ENCODE peak calls at places on chromosomes 13 and 19, in six cellular contexts. A, P, C, U, D and H are unnamed samples.

GRCh38 chr13:50901701-50902100 is 7.9 kb upstream of the RNASEH2B start:
- DNase-seq in A (no peak), P (no peak), C (no peak), U (no peak), D (no peak), H (no peak)

GRCh38 chr19:4636151-4636717 is 3.1 kb upstream of the TNFAIP8L1 start:
- DNase-seq in A (no peak), P (peak; percentile 96), C (no peak), U (no peak), D (peak; percentile 85), H (no peak)

GRCh38 chr19:10209305-10209704 is 14.6 kb upstream of the DNMT1 start:
- DNase-seq in A (no peak), P (no peak), C (no peak), U (no peak), D (no peak), H (no peak)

GRCh38 chr19:56919308-56919995 is 78.9 kb upstream of the PEG3 start:
- DNase-seq in A (no peak), P (no peak), C (no peak), U (no peak), D (no peak), H (no peak)

GRCh38 chr13:29808264-29808663 is 42.2 kb downstream of the UBL3 start:
- DNase-seq in A (no peak), P (no peak), C (no peak), U (no peak), D (no peak), H (no peak)

GRCh38 chr13:110006304-110006703 is 219.9 kb upstream of the IRS2 start:
- DNase-seq in A (no peak), P (no peak), C (no peak), U (peak; percentile 62), D (no peak), H (no peak)

GRCh38 chr13:42354246-42355117 is 82.5 kb downstream of the AKAP11 start:
- DNase-seq in A (peak; percentile 53), P (no peak), C (no peak), U (no peak), D (no peak), H (no peak)

GRCh38 chr19:54178581-54179261 is 5.8 kb upstream of the TMC4 start:
- DNase-seq in A (no peak), P (peak; percentile 87), C (no peak), U (no peak), D (peak; percentile 41), H (no peak)

GRCh38 chr13:110644892-110645521 is 29.7 kb downstream of the NAXD start:
- DNase-seq in A (no peak), P (peak; percentile 82), C (no peak), U (no peak), D (no peak), H (peak; percentile 16)

GRCh38 chr13:80037505-80037888 is 303.4 kb downstream of the SPRY2 start:
- DNase-seq in A (no peak), P (no peak), C (no peak), U (no peak), D (no peak), H (no peak)

GRCh38 chr19:18495204-18495911 is 26.5 kb downstream of the ELL start:
- DNase-seq in A (no peak), P (no peak), C (no peak), U (no peak), D (no peak), H (no peak)

GRCh38 chr19:51079486-51080110 is 3.1 kb downstream of the KLK14 start:
- DNase-seq in A (no peak), P (no peak), C (no peak), U (no peak), D (no peak), H (no peak)

GRCh38 chr13:100490692-100491091 is 97.9 kb downstream of the GGACT start:
- DNase-seq in A (no peak), P (peak; percentile 58), C (no peak), U (peak; percentile 16), D (no peak), H (peak; percentile 74)

GRCh38 chr13:114248011-114248410 is 13.3 kb downstream of the CDC16 start:
- DNase-seq in A (no peak), P (no peak), C (no peak), U (no peak), D (no peak), H (no peak)

GRCh38 chr19:44792286-44792685 is 14.6 kb downstream of the CBLC start:
- DNase-seq in A (no peak), P (no peak), C (no peak), U (no peak), D (no peak), H (no peak)
- TF ChIP-seq ZNF274 in A (no peak), P (no peak), C (no peak), U (no peak), D (no peak), H (no peak)

DNA sequence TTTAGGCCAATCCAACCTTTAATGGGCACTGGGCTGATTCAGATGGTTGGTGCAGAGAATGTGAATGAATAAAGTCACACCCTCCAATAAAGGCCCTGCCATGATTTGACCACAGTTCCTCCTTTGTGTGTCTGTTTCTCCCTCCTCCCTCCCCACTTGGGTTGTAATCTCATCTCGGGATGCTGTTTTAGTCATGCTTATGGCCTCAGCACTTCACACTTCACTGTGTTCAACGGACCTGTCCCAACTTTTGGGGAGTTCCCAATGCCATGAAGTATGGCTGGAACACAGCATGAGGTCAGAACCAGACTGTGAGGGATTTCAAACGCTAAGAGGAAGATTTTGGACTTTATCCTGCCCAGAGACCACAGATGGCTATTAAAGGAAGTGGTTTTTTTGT is 5.6 kb upstream of the RAB8A start:
- DNase-seq in A (no peak), P (no peak), C (no peak), U (no peak), D (no peak), H (no peak)
- TF ChIP-seq ZNF274 in A (no peak), P (no peak), C (no peak), U (no peak), D (no peak), H (no peak)

DNA sequence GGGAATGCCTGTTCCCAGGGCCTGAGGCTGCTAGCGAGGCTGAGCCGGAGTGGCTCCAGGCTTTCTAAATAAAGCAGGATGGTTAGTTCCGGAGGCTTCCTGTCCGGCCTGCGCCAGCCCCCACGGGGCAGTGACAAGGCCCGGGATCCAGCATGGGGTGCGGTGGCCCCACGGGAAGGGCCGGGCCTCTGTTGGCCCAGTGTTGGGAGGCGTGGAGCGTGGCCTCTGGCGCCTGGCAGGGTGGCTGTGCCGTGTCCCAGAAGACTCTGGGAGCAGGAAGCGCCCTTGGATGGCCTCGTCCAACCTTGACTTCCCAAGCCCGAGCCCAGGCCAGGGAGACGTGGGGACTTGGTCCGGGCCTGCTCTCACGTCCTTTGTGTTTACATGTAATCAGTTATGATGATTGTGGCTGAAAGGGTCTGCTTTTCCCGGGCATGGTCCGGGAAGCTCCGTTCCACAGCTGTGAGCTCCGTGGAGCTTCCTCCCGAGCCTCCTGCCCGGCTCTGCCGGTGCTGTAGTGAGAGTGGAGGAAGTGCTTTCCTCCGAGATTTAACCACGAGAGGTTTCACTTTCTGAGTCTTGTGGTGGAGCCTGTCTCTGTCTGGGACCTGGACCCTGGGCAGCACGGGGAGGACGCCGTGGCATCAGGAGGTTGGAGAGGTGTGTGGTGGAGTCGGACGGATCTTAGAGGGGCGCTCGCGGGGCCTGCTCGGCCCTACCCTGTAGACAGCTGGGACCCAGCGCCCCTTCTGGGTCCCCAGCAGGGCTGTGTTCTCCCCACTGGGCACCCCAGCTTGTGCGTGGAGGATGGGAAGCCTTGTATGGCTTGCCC is 4.6 kb downstream of the GNA11 start:
- DNase-seq in A (no peak), P (peak; percentile 44), C (no peak), U (no peak), D (no peak), H (no peak)
- TF ChIP-seq ZNF274 in A (no peak), P (no peak), C (no peak), U (no peak), D (no peak), H (no peak)

GRCh38 chr19:658059-658839 is 4.8 kb downstream of the RNF126 start:
- DNase-seq in A (no peak), P (no peak), C (no peak), U (no peak), D (no peak), H (no peak)

GRCh38 chr19:656751-657559 is 6.1 kb downstream of the RNF126 start:
- DNase-seq in A (no peak), P (no peak), C (no peak), U (no peak), D (no peak), H (no peak)

GRCh38 chr19:657611-658010 is 5.4 kb downstream of the RNF126 start:
- DNase-seq in A (no peak), P (no peak), C (no peak), U (no peak), D (no peak), H (no peak)

GRCh38 chr19:660793-661426 is 2.1 kb downstream of the RNF126 start:
- DNase-seq in A (no peak), P (no peak), C (peak; percentile 95), U (no peak), D (no peak), H (no peak)

GRCh38 chr19:658916-659839 is 3.8 kb downstream of the RNF126 start:
- DNase-seq in A (no peak), P (no peak), C (no peak), U (no peak), D (peak; percentile 47), H (no peak)
- TF ChIP-seq ZNF274 in A (no peak), P (no peak), C (no peak), U (no peak), D (no peak), H (no peak)

DNA sequence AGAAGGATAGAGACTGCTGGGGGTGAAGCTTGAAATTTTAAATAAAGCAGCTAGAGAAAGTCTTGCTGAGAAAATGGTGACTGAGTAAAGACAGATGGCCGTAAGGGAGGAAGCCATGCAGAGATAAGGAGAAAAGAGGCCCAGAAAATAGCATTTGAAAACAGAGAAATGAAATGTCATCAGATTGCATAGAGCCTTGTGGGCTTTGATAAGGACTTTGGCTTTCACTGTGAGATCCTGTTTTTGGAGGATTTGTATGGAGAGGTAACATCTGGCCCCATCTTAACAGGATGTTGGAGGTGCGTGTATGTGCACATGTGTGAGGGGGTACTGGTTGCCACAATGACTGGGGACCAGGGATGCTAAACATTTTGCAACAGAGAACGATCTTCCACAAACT is 19.5 kb upstream of the ATP8A2 start:
- DNase-seq in A (no peak), P (no peak), C (no peak), U (no peak), D (peak; percentile 26), H (no peak)
- TF ChIP-seq ZNF274 in A (no peak), P (no peak), C (no peak), U (no peak), D (peak; percentile 45), H (no peak)

GRCh38 chr13:78881054-78881453 is 222.1 kb upstream of the OBI1 start:
- DNase-seq in A (no peak), P (no peak), C (no peak), U (no peak), D (no peak), H (no peak)
- TF ChIP-seq ZNF274 in A (no peak), P (no peak), C (no peak), U (no peak), D (no peak), H (no peak)